ENCODE peak calls at places on chromosomes 13 and 19, in five cellular contexts. P, U, Q, C and Z are unnamed samples. For H3K4me1, the result is how much of the 10 kb centered on the place peaks cover.

GRCh38 chr19:44278181-44278690 is 18.6 kb downstream of the ZNF233 start:
- DNase-seq in C (no peak), U (no peak), P (no peak), Q (no peak), Z (no peak)

GRCh38 chr19:16828990-16829821 is at the start of gene SIN3B:
- DNase-seq in P (peak), Q (peak), U (peak), C (peak), Z (peak)

GRCh38 chr13:28492527-28493367 is 2.2 kb downstream of the FLT1 start:
- DNase-seq in Q (no peak), C (no peak), U (peak), P (no peak), Z (no peak)

GRCh38 chr19:50835785-50836542 is 2.6 kb upstream of the KLK15 start:
- DNase-seq in Q (peak), C (peak), P (no peak), U (peak), Z (peak)

GRCh38 chr13:74187564-74187963 is 53.4 kb upstream of the KLF12 start:
- DNase-seq in P (no peak), U (no peak), Q (no peak), C (no peak), Z (no peak)

GRCh38 chr13:88704600-88705275 is 1033.6 kb downstream of the SLITRK5 start:
- DNase-seq in Q (no peak), U (no peak), P (no peak), C (no peak), Z (no peak)

GRCh38 chr19:55454787-55455243 is 6.6 kb downstream of the ISOC2 start:
- DNase-seq in C (no peak), Q (peak), P (no peak), U (no peak), Z (no peak)

GRCh38 chr13:104608280-104608679 is 1542.1 kb upstream of the SLC10A2 start:
- DNase-seq in Q (no peak), P (no peak), C (no peak), U (no peak), Z (no peak)

GRCh38 chr13:25046985-25047660 is 48.8 kb upstream of the PABPC3 start:
- DNase-seq in P (peak), U (peak), C (no peak), Q (no peak), Z (no peak)

GRCh38 chr13:27168086-27168485 is 3.5 kb downstream of the USP12 start:
- DNase-seq in P (no peak), U (no peak), C (no peak), Q (no peak), Z (no peak)
- H3K4me3 ChIP-seq in P (no peak), U (no peak), C (no peak), Q (no peak), Z (no peak)

GRCh38 chr19:41223431-41224234 is 4.6 kb downstream of the AXL start:
- DNase-seq in Q (no peak), P (peak), C (no peak), U (peak), Z (no peak)

GRCh38 chr19:41221514-41222205 is 2.6 kb downstream of the AXL start:
- DNase-seq in Q (no peak), U (no peak), P (no peak), C (no peak), Z (no peak)

GRCh38 chr19:41219924-41220567 is 1.0 kb downstream of the AXL start:
- DNase-seq in C (peak), U (no peak), Q (peak), P (no peak), Z (no peak)

GRCh38 chr19:41224632-41225031 is 5.6 kb downstream of the AXL start:
- DNase-seq in U (no peak), C (no peak), P (no peak), Q (no peak), Z (no peak)

GRCh38 chr19:41222240-41222639 is 3.2 kb downstream of the AXL start:
- DNase-seq in P (no peak), C (no peak), U (no peak), Q (no peak), Z (no peak)
- H3K4me1 ChIP-seq in P (under half), C (under half), U (under half), Q (under half), Z (under half)

DNA sequence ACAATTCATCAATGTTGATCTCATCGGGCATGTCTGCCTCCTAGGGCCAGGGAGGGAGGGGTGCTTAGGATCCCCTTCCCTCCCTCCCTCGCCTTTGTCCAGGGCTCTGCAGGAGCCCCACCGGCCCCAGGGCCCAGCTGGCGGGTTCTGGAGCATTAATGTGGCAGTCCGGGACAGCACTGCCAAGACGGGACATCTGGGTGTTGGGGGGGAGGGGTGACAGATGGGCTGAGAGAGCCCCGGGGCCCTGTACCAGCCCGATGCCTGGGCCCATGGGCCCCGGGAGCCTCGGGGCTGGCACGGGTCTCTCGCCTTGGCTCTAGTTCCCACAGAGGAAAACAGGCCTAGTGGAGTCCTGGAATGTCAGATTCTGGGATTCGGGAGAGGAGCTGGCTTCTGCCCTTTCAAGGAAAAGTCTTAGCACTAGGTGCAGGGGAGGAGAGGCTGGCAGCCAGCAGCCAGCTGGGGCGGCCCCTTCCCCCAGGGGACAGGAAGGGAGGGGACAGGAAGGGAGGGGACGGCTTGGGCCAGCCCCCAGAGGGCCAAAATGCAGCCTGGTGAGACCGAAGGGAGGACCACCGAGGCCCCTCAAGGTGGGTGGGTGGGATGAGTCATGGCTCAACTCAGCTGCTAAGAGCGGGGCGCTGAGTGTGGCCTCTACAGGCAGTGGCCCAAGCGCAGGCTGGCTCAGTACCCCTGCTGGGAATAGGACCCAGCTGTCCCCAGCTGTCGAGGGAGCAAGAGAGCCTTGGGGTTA is 3.1 kb downstream of the PPP1R14A start:
- DNase-seq in C (peak), U (no peak), Q (peak), P (no peak), Z (no peak)
- H3K4me3 ChIP-seq in C (peak), U (no peak), Q (no peak), P (no peak), Z (no peak)

GRCh38 chr19:5978606-5979552 is 939 bp upstream of the RANBP3 start:
- DNase-seq in Q (no peak), U (no peak), C (no peak), P (no peak), Z (no peak)
- H3K4me1 ChIP-seq in Q (under half), U (under half), C (half or more), P (under half), Z (under half)

GRCh38 chr19:57748029-57748428 is 1.4 kb downstream of the ZNF776 start:
- DNase-seq in C (no peak), Q (no peak), P (no peak), U (no peak), Z (no peak)
- H3K4me3 ChIP-seq in C (peak), Q (no peak), P (peak), U (peak), Z (no peak)